ENCODE peak calls at places on chromosomes 13 and 19, in four cellular contexts. Z is K562, G is HepG2, X is GM12878. I is an unnamed sample.

GRCh38 chr19:23597661-23598060 is 89.4 kb downstream of the ZNF675 start:
- DNase-seq in Z (no peak), G (no peak), X (no peak), I (no peak)

GRCh38 chr13:44052843-44053607 is 173.3 kb downstream of the LACC1 start:
- DNase-seq in G (no peak), Z (no peak), X (no peak), I (no peak)

GRCh38 chr19:12784871-12785430 is 6.3 kb upstream of the JUNB start:
- DNase-seq in G (no peak), Z (no peak), X (no peak), I (no peak)

GRCh38 chr19:2333027-2333806 is 4.7 kb downstream of the SPPL2B start:
- DNase-seq in Z (no peak), G (no peak), X (no peak), I (no peak)

GRCh38 chr19:3094638-3095374 is 644 bp downstream of the GNA11 start:
- DNase-seq in Z (no peak), G (no peak), X (no peak), I (no peak)

GRCh38 chr19:35459414-35460082 is 11.5 kb downstream of the FFAR2 start:
- DNase-seq in X (no peak), G (peak), Z (peak), I (no peak)

GRCh38 chr13:97810152-97810551 is 143.3 kb upstream of the IPO5 start:
- DNase-seq in Z (no peak), X (no peak), G (peak), I (peak)

GRCh38 chr19:30338878-30339623 is 33.1 kb upstream of the ZNF536 start:
- DNase-seq in G (no peak), Z (no peak), X (no peak), I (no peak)

GRCh38 chr13:52022355-52022754 is 2.1 kb upstream of the UTP14C start:
- DNase-seq in Z (no peak), G (no peak), X (no peak), I (no peak)

GRCh38 chr13:57874530-57874929 is 243.0 kb downstream of the PCDH17 start:
- DNase-seq in G (no peak), Z (no peak), X (no peak), I (no peak)

GRCh38 chr19:52190679-52191293 is 934 bp downstream of the PPP2R1A start:
- DNase-seq in G (no peak), X (no peak), Z (no peak), I (peak)
- TF ChIP-seq ESRRA in G (no peak), X (no peak), Z (no peak), I (no peak)

GRCh38 chr19:48872884-48873475 is 759 bp downstream of the PPP1R15A start:
- DNase-seq in G (peak), X (peak), Z (peak), I (peak)
- TF ChIP-seq REST in G (no peak), X (no peak), Z (no peak), I (no peak)

DNA sequence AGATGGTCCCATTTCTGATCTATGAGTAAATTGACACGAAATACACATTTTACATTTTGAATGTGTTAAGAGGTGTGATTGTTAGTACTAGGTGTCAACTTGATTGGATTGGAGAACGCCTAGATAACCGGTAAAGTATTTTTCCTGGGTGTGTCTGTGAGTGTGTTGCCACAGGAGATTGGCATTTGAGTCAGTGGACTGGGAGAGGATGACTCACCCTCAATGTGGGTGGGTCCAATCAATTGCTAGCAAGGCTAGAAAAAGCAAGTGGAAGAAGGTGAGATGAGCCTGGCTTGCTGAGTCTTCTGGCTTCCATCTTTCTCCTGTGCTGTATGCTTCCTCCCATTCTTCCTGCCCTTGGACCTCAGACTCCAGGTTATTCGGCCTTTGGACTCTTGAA is 960.7 kb upstream of the PCDH9 start:
- DNase-seq in Z (no peak), X (no peak), G (peak), I (no peak)
- TF ChIP-seq ESRRA in Z (no peak), X (no peak), G (no peak), I (no peak)

DNA sequence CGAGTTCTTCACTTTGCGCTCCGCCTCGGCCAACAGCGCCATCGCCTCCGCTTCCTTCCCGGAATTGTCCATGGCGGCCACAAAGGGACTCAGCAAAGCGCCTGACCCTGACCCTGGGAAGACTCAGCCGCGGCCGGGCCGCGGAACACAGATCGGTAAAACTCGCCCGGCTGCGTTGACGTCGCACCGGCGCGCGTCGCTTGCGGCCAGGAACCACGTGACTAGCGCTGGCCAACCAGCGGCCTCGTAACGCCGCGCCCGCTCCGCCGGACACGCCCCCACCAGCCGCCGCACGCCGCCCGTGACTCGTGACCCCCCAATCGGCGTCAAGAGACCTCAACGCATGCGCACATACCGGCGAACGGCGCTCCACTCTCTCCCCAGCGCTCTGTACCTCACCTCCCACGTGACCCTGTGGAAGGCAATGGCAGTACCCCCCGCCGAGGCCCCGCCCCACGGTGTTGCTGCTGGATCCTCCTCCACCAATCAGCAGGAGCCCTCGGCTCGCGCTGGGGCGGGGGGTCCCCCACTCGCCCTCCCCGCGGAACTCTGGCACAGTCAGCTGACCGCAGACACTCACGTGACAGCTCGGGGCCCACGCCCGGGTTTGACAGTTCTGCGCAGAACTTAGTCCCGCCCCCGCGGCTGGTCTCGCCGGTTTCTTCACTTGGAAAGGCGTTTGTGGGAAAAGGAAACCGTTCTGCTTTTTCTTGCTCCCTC is at the start of gene NAPA:
- DNase-seq in X (peak), Z (peak), G (peak), I (peak)
- TF ChIP-seq REST in X (no peak), Z (no peak), G (no peak), I (no peak)

GRCh38 chr19:54209058-54209747 is 8.5 kb downstream of the RPS9 start:
- DNase-seq in G (no peak), Z (no peak), X (no peak), I (no peak)

GRCh38 chr19:54208784-54209057 is 8.1 kb downstream of the RPS9 start:
- DNase-seq in X (no peak), Z (no peak), G (no peak), I (peak)

GRCh38 chr19:54211214-54211613 is 10.6 kb downstream of the RPS9 start:
- DNase-seq in Z (no peak), G (no peak), X (no peak), I (no peak)

GRCh38 chr19:54207908-54208783 is 7.5 kb downstream of the RPS9 start:
- DNase-seq in X (peak), Z (peak), G (peak), I (peak)

DNA sequence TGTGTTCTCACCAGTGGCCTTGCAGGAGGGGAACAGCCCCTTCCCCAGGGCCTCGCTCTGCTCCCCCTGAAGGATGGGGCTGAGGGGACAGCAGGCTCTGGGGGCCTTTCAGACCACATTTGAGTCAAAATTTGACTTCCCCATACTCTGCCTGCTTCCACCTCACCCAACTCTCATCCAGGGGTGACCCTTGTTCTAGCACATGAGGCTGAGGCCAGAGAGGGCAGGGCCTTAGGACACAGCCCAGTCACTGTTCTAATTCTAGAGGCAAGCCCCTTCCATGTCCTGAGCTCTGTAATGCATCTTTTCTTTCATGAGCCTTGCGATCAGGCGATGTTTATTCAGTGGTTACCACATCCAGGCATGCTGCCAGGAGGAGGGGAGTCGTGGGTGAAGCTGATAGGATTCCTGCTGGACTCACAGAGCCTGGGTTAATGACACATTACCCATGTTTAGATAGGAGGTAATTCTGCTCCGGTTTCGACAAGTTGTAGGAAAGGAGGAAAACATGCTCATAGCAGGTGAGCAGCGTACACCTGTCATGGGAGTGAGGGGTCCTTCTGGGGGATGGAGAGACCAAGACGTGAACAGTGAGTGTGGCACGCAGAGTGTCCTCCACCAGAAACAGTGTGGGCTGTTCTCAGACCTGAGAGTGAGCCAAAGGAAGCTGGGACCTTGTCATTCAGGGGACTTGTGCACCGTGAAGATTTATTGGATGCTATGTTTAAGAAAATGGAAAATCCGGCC is 9.3 kb downstream of the RPS9 start:
- DNase-seq in X (no peak), Z (peak), G (peak), I (peak)
- TF ChIP-seq ESRRA in X (no peak), Z (peak), G (no peak), I (no peak)

GRCh38 chr19:52527134-52527953 is at the start of gene ZNF808:
- DNase-seq in X (peak), Z (peak), G (peak), I (peak)
- TF ChIP-seq REST in X (no peak), Z (no peak), G (no peak), I (no peak)

GRCh38 chr13:74273591-74273990 is 139.4 kb upstream of the KLF12 start:
- DNase-seq in G (no peak), X (no peak), Z (no peak), I (no peak)

GRCh38 chr13:74272826-74273225 is 138.6 kb upstream of the KLF12 start:
- DNase-seq in X (no peak), G (no peak), Z (no peak), I (no peak)

GRCh38 chr13:74278901-74279300 is 144.7 kb upstream of the KLF12 start:
- DNase-seq in Z (no peak), X (no peak), G (no peak), I (no peak)

GRCh38 chr13:74270018-74270417 is 135.8 kb upstream of the KLF12 start:
- DNase-seq in G (no peak), X (no peak), Z (no peak), I (no peak)

DNA sequence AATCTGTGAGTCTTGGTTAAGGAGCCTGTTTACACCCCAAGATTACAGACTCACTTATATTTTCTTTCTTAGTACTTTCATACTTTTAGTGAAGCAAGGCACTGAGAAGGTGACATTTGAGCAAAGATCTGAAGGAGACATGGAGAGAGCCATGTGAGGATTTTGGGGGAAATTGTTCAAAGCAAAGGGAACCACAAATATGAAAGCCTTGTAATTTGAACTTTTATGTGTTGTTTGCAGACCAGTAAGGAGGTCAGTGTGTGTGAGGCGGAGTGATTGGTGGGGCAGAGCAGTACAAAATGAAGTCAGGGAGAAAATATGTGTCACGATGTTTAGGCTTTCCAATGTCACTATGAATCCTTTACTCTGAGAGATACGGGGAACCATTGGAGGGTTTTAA is 140.7 kb upstream of the KLF12 start:
- DNase-seq in Z (no peak), G (no peak), X (no peak), I (no peak)
- TF ChIP-seq ESRRA in Z (no peak), G (no peak), X (no peak), I (no peak)

DNA sequence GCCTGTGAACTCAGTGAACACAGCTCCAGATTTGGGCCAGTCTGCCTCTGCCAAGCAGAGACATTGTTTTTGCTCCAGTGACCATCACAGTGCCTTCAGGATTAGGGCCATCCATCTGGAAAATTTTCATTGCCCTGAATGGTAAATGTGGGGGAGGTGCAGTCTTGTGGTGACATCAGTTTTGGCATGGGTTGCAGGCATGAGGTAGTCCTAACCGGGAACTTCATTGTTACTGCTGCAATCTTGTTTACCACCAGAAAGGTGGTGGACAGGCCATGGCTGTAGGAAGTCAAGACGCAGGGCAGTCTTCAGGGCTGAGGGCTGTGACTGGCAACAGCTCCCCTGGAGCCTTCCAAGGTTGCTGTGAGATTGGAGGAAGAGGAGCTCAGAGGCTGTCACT is 55.2 kb downstream of the SPATA13 start:
- DNase-seq in G (no peak), X (no peak), Z (no peak), I (no peak)
- TF ChIP-seq REST in G (no peak), X (no peak), Z (no peak), I (no peak)

DNA sequence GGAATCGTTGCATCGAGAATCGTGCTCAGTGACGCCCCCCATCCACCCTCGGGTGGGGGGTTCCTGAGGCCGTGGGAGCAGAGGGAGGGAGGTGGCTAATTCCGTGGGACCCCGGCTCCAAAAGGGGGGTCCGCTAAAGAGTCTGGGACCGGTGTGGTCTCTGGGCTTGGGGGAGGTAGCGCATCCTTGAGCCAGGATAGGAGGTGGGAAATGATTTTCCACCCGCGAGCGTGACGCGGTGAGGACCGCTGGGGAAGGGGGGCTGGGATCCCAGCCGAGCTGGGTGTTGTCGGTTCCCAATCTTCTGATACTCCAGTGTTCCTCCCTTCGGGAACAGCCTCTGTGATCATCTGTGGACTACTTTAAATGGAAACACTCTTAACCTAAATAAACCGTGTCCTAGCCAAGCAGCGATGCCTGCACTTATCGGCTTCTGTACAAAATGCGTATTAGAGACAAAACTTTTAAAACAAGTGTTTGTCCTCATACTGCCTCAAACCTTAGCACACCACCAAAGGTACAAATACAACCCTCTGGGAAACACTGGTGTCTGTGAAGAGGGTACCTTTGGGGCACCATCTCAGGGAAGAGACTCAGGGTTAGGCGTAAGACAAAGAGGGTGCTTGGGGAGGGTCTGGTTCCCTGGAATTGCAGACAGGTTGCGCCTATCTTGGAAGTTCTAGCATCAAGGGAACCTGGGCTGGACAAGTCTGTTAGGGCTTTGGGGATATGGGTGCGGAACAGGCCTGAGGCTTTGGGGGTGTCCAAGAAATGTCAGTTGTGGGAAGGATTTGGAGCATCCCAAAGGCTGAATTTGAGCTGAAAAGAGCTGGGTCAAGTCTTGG is 16.0 kb downstream of the KCNC3 start:
- DNase-seq in G (no peak), X (no peak), Z (no peak), I (no peak)
- TF ChIP-seq ESRRA in G (no peak), X (no peak), Z (no peak), I (no peak)

DNA sequence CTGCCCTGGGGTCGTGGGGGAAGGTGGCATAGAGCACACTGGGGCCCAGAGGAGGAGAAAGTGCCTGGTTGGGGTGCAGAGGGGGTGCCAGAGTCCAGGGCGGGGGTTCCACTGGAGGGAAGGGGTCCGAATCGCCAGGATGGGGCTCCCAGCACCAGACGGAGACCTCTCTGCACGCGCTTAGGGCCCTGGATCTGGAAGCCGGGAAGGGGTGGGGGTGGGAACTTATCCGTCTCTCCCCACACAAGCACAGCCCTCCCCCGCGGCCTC is 2.8 kb downstream of the MIDN start:
- DNase-seq in G (peak), X (no peak), Z (no peak), I (no peak)
- TF ChIP-seq REST in G (no peak), X (no peak), Z (no peak), I (no peak)